ENCODE peak calls at places on chromosomes 7 and 10, in eight cellular contexts. One of them, this sample, is unnamed.

GRCh38 chr7:33874943-33875342 is 30.4 kb upstream of the BMPER start:
- DNase-seq in fibroblast of the aortic adventitia: peak
- DNase-seq in type B pancreatic cell: no peak
- DNase-seq in foreskin fibroblast: peak
- DNase-seq in neural progenitor cell: no peak
- DNase-seq in HFFc6: peak
- DNase-seq in epithelial cell of esophagus: no peak
- DNase-seq in osteocyte: no peak
- DNase-seq in this sample: no peak

GRCh38 chr7:29896685-29897411 is 90.5 kb downstream of the WIPF3 start:
- DNase-seq in fibroblast of the aortic adventitia: no peak
- DNase-seq in type B pancreatic cell: no peak
- DNase-seq in foreskin fibroblast: no peak
- DNase-seq in neural progenitor cell: no peak
- DNase-seq in HFFc6: no peak
- DNase-seq in epithelial cell of esophagus: no peak
- DNase-seq in osteocyte: no peak
- DNase-seq in this sample: no peak

GRCh38 chr7:155254018-155254417 is 43.7 kb upstream of the INSIG1 start:
- DNase-seq in fibroblast of the aortic adventitia: no peak
- DNase-seq in type B pancreatic cell: no peak
- DNase-seq in foreskin fibroblast: no peak
- DNase-seq in neural progenitor cell: no peak
- DNase-seq in HFFc6: no peak
- DNase-seq in epithelial cell of esophagus: no peak
- DNase-seq in osteocyte: no peak
- DNase-seq in this sample: no peak

GRCh38 chr10:49056356-49056755 is 59.0 kb downstream of the VSTM4 start:
- DNase-seq in fibroblast of the aortic adventitia: no peak
- DNase-seq in type B pancreatic cell: no peak
- DNase-seq in foreskin fibroblast: no peak
- DNase-seq in neural progenitor cell: no peak
- DNase-seq in HFFc6: no peak
- DNase-seq in epithelial cell of esophagus: no peak
- DNase-seq in osteocyte: peak
- DNase-seq in this sample: no peak

GRCh38 chr7:132084776-132085388 is 491.4 kb downstream of the PLXNA4 start:
- DNase-seq in fibroblast of the aortic adventitia: peak
- DNase-seq in type B pancreatic cell: no peak
- DNase-seq in foreskin fibroblast: no peak
- DNase-seq in neural progenitor cell: no peak
- DNase-seq in HFFc6: no peak
- DNase-seq in epithelial cell of esophagus: no peak
- DNase-seq in osteocyte: no peak
- DNase-seq in this sample: no peak

GRCh38 chr7:152706465-152706864 is 30.5 kb upstream of the XRCC2 start:
- DNase-seq in fibroblast of the aortic adventitia: no peak
- DNase-seq in type B pancreatic cell: no peak
- DNase-seq in foreskin fibroblast: no peak
- DNase-seq in neural progenitor cell: peak
- DNase-seq in HFFc6: no peak
- DNase-seq in epithelial cell of esophagus: no peak
- DNase-seq in osteocyte: no peak
- DNase-seq in this sample: no peak

GRCh38 chr7:105623906-105624305 is 42.6 kb upstream of the EFCAB10 start:
- DNase-seq in fibroblast of the aortic adventitia: no peak
- DNase-seq in type B pancreatic cell: no peak
- DNase-seq in foreskin fibroblast: no peak
- DNase-seq in neural progenitor cell: no peak
- DNase-seq in HFFc6: no peak
- DNase-seq in epithelial cell of esophagus: no peak
- DNase-seq in osteocyte: no peak
- DNase-seq in this sample: no peak

GRCh38 chr7:104156842-104157277 is 51.0 kb downstream of the ORC5 start:
- DNase-seq in fibroblast of the aortic adventitia: peak
- DNase-seq in type B pancreatic cell: no peak
- DNase-seq in foreskin fibroblast: no peak
- DNase-seq in neural progenitor cell: peak
- DNase-seq in HFFc6: peak
- DNase-seq in epithelial cell of esophagus: peak
- DNase-seq in osteocyte: no peak
- DNase-seq in this sample: no peak

GRCh38 chr10:133359554-133359971 is 1.7 kb upstream of the FUOM start:
- DNase-seq in fibroblast of the aortic adventitia: no peak
- DNase-seq in type B pancreatic cell: no peak
- DNase-seq in foreskin fibroblast: no peak
- DNase-seq in neural progenitor cell: no peak
- DNase-seq in HFFc6: no peak
- DNase-seq in epithelial cell of esophagus: peak
- DNase-seq in osteocyte: no peak
- DNase-seq in this sample: no peak

GRCh38 chr10:103679096-103679790 is 176.1 kb downstream of the SH3PXD2A start:
- DNase-seq in fibroblast of the aortic adventitia: peak
- DNase-seq in type B pancreatic cell: no peak
- DNase-seq in foreskin fibroblast: no peak
- DNase-seq in neural progenitor cell: no peak
- DNase-seq in HFFc6: no peak
- DNase-seq in epithelial cell of esophagus: no peak
- DNase-seq in osteocyte: no peak
- DNase-seq in this sample: no peak

GRCh38 chr7:74544706-74545469 is 91.2 kb downstream of the GTF2IRD1 start:
- DNase-seq in fibroblast of the aortic adventitia: peak
- DNase-seq in type B pancreatic cell: no peak
- DNase-seq in foreskin fibroblast: peak
- DNase-seq in neural progenitor cell: peak
- DNase-seq in HFFc6: peak
- DNase-seq in epithelial cell of esophagus: peak
- DNase-seq in osteocyte: no peak
- DNase-seq in this sample: no peak

GRCh38 chr10:7611909-7612308 is 54.9 kb downstream of the ITIH5 start:
- DNase-seq in fibroblast of the aortic adventitia: peak
- DNase-seq in type B pancreatic cell: no peak
- DNase-seq in foreskin fibroblast: no peak
- DNase-seq in neural progenitor cell: no peak
- DNase-seq in HFFc6: no peak
- DNase-seq in epithelial cell of esophagus: no peak
- DNase-seq in osteocyte: no peak
- DNase-seq in this sample: no peak

GRCh38 chr10:17213646-17214349 is 12.3 kb upstream of the TRDMT1 start:
- DNase-seq in fibroblast of the aortic adventitia: peak
- DNase-seq in type B pancreatic cell: no peak
- DNase-seq in foreskin fibroblast: no peak
- DNase-seq in neural progenitor cell: no peak
- DNase-seq in HFFc6: peak
- DNase-seq in epithelial cell of esophagus: peak
- DNase-seq in osteocyte: no peak
- DNase-seq in this sample: no peak

GRCh38 chr7:137836113-137836509 is 10.7 kb downstream of the DGKI start:
- DNase-seq in fibroblast of the aortic adventitia: no peak
- DNase-seq in type B pancreatic cell: no peak
- DNase-seq in foreskin fibroblast: no peak
- DNase-seq in neural progenitor cell: no peak
- DNase-seq in HFFc6: no peak
- DNase-seq in epithelial cell of esophagus: no peak
- DNase-seq in osteocyte: no peak
- DNase-seq in this sample: no peak

GRCh38 chr7:107330478-107330877 is 139.4 kb upstream of the GPR22 start:
- DNase-seq in fibroblast of the aortic adventitia: no peak
- DNase-seq in type B pancreatic cell: no peak
- DNase-seq in foreskin fibroblast: no peak
- DNase-seq in neural progenitor cell: no peak
- DNase-seq in HFFc6: no peak
- DNase-seq in epithelial cell of esophagus: no peak
- DNase-seq in osteocyte: no peak
- DNase-seq in this sample: no peak

GRCh38 chr7:114574384-114574783 is 159.8 kb downstream of the FOXP2 start:
- DNase-seq in fibroblast of the aortic adventitia: peak
- DNase-seq in type B pancreatic cell: no peak
- DNase-seq in foreskin fibroblast: peak
- DNase-seq in neural progenitor cell: no peak
- DNase-seq in HFFc6: no peak
- DNase-seq in epithelial cell of esophagus: peak
- DNase-seq in osteocyte: no peak
- DNase-seq in this sample: no peak

GRCh38 chr7:154869436-154869835 is 133.5 kb downstream of the PAXIP1 start:
- DNase-seq in fibroblast of the aortic adventitia: no peak
- DNase-seq in type B pancreatic cell: no peak
- DNase-seq in foreskin fibroblast: no peak
- DNase-seq in neural progenitor cell: no peak
- DNase-seq in HFFc6: no peak
- DNase-seq in epithelial cell of esophagus: no peak
- DNase-seq in osteocyte: no peak
- DNase-seq in this sample: no peak

GRCh38 chr7:143258830-143259229 is 4.4 kb upstream of the GSTK1 start:
- DNase-seq in fibroblast of the aortic adventitia: peak
- DNase-seq in type B pancreatic cell: no peak
- DNase-seq in foreskin fibroblast: no peak
- DNase-seq in neural progenitor cell: no peak
- DNase-seq in HFFc6: no peak
- DNase-seq in epithelial cell of esophagus: no peak
- DNase-seq in osteocyte: no peak
- DNase-seq in this sample: no peak

GRCh38 chr10:29926649-29927048 is 132.7 kb downstream of the JCAD start:
- DNase-seq in fibroblast of the aortic adventitia: peak
- DNase-seq in type B pancreatic cell: no peak
- DNase-seq in foreskin fibroblast: peak
- DNase-seq in neural progenitor cell: peak
- DNase-seq in HFFc6: peak
- DNase-seq in epithelial cell of esophagus: peak
- DNase-seq in osteocyte: no peak
- DNase-seq in this sample: no peak
- TF ChIP-seq CTCF in fibroblast of the aortic adventitia: peak
- TF ChIP-seq CTCF in type B pancreatic cell: peak
- TF ChIP-seq CTCF in foreskin fibroblast: peak
- TF ChIP-seq CTCF in neural progenitor cell: peak
- TF ChIP-seq CTCF in HFFc6: peak
- TF ChIP-seq CTCF in epithelial cell of esophagus: peak
- TF ChIP-seq CTCF in osteocyte: peak
- TF ChIP-seq CTCF in this sample: no peak

GRCh38 chr7:12291870-12292269 is 80.8 kb downstream of the TMEM106B start:
- DNase-seq in fibroblast of the aortic adventitia: no peak
- DNase-seq in type B pancreatic cell: no peak
- DNase-seq in foreskin fibroblast: no peak
- DNase-seq in neural progenitor cell: no peak
- DNase-seq in HFFc6: no peak
- DNase-seq in epithelial cell of esophagus: peak
- DNase-seq in osteocyte: no peak
- DNase-seq in this sample: no peak
- TF ChIP-seq CTCF in fibroblast of the aortic adventitia: no peak
- TF ChIP-seq CTCF in type B pancreatic cell: peak
- TF ChIP-seq CTCF in foreskin fibroblast: peak
- TF ChIP-seq CTCF in neural progenitor cell: peak
- TF ChIP-seq CTCF in HFFc6: no peak
- TF ChIP-seq CTCF in epithelial cell of esophagus: peak
- TF ChIP-seq CTCF in osteocyte: peak
- TF ChIP-seq CTCF in this sample: no peak

GRCh38 chr10:42755591-42756093 is 27.0 kb upstream of the BMS1 start:
- DNase-seq in fibroblast of the aortic adventitia: no peak
- DNase-seq in type B pancreatic cell: no peak
- DNase-seq in foreskin fibroblast: no peak
- DNase-seq in neural progenitor cell: no peak
- DNase-seq in HFFc6: no peak
- DNase-seq in epithelial cell of esophagus: no peak
- DNase-seq in osteocyte: no peak
- DNase-seq in this sample: no peak

GRCh38 chr10:42753126-42753506 is 29.5 kb upstream of the BMS1 start:
- DNase-seq in fibroblast of the aortic adventitia: peak
- DNase-seq in type B pancreatic cell: no peak
- DNase-seq in foreskin fibroblast: peak
- DNase-seq in neural progenitor cell: peak
- DNase-seq in HFFc6: peak
- DNase-seq in epithelial cell of esophagus: peak
- DNase-seq in osteocyte: peak
- DNase-seq in this sample: no peak

GRCh38 chr10:42753507-42754154 is 29.0 kb upstream of the BMS1 start:
- DNase-seq in fibroblast of the aortic adventitia: no peak
- DNase-seq in type B pancreatic cell: no peak
- DNase-seq in foreskin fibroblast: no peak
- DNase-seq in neural progenitor cell: peak
- DNase-seq in HFFc6: no peak
- DNase-seq in epithelial cell of esophagus: no peak
- DNase-seq in osteocyte: no peak
- DNase-seq in this sample: no peak

GRCh38 chr10:42754155-42755027 is 28.2 kb upstream of the BMS1 start:
- DNase-seq in fibroblast of the aortic adventitia: no peak
- DNase-seq in type B pancreatic cell: no peak
- DNase-seq in foreskin fibroblast: peak
- DNase-seq in neural progenitor cell: peak
- DNase-seq in HFFc6: no peak
- DNase-seq in epithelial cell of esophagus: peak
- DNase-seq in osteocyte: no peak
- DNase-seq in this sample: no peak

DNA sequence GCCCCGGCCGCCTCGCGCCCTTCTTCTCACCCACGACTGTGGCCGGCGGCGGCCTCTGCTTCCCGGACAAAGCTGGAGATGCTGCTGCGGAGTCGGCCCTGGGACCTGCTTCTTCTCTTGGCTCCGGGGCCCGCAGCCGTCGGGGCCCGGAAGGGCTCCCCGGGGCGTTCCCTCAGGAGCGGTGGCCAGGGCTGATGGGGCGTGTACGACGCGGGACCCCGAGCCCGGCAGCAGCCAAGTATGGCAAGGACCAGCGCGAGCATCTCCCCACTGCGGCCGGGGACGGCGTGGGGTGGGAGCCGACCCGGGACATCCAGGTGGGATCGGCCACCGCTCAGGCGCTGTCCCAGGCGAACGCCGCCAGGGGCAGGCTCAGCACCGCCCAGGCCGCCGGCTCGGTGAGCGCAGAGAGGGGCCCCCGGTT is 27.6 kb upstream of the BMS1 start:
- DNase-seq in fibroblast of the aortic adventitia: no peak
- DNase-seq in type B pancreatic cell: no peak
- DNase-seq in foreskin fibroblast: no peak
- DNase-seq in neural progenitor cell: peak
- DNase-seq in HFFc6: no peak
- DNase-seq in epithelial cell of esophagus: no peak
- DNase-seq in osteocyte: no peak
- DNase-seq in this sample: no peak
- TF ChIP-seq CTCF in fibroblast of the aortic adventitia: no peak
- TF ChIP-seq CTCF in type B pancreatic cell: no peak
- TF ChIP-seq CTCF in foreskin fibroblast: no peak
- TF ChIP-seq CTCF in neural progenitor cell: peak
- TF ChIP-seq CTCF in HFFc6: no peak
- TF ChIP-seq CTCF in epithelial cell of esophagus: no peak
- TF ChIP-seq CTCF in osteocyte: no peak
- TF ChIP-seq CTCF in this sample: no peak

DNA sequence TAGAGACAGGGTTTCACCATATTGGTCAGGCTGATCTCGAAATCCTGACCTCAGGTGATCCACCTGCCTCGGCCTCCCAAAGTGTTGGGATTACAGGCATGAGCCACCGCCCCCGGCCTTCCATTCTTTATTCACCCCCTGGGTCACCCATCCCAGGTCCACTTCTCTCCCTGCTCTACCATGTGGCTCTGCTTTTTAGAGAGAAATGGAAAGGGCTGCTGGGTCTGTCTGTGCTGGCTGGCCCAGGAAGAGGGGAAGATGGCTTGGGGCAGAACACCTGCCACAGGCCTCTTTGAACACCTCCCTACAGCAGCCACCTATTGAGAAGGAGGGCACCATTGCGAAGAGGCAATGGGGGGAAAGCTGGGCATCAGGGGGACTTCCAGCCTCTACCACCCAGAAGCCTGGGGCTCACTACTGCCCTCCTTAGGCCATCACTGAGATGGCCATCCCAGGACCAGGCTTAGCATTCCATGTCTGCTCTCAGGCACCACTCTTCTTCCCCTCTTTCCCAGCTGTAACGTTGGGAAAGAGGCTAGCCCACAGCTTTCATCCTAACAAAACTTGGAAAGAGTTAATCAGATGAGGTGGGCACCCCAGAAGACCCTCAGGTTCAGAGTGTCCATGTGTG is 256.3 kb downstream of the GRID1 start:
- DNase-seq in fibroblast of the aortic adventitia: no peak
- DNase-seq in type B pancreatic cell: peak
- DNase-seq in foreskin fibroblast: no peak
- DNase-seq in neural progenitor cell: peak
- DNase-seq in HFFc6: no peak
- DNase-seq in epithelial cell of esophagus: no peak
- DNase-seq in osteocyte: peak
- DNase-seq in this sample: no peak
- TF ChIP-seq CTCF in fibroblast of the aortic adventitia: no peak
- TF ChIP-seq CTCF in type B pancreatic cell: peak
- TF ChIP-seq CTCF in foreskin fibroblast: peak
- TF ChIP-seq CTCF in neural progenitor cell: peak
- TF ChIP-seq CTCF in HFFc6: no peak
- TF ChIP-seq CTCF in epithelial cell of esophagus: no peak
- TF ChIP-seq CTCF in osteocyte: no peak
- TF ChIP-seq CTCF in this sample: no peak

This sample was measured in vagina.